ENCODE peak calls at places on chromosomes 13 and 19, in nine cellular contexts. C is breast epithelium; D is stimulated activated CD4-positive, alpha-beta T cell treated with anti-CD3 and anti-CD28 coated beads, Interleukin-1b, Interleukin-23, amount 100 ng/mL, for 48 hours; W is activated T-cell treated with anti-CD3 and anti-CD28 coated beads, Interleukin-2, amount 50 U/mL, for 72 hours; N is lung; A is choroid plexus epithelial cell; J is IMR-90; F is activated naive CD4-positive, alpha-beta T cell treated with anti-CD3 and anti-CD28 coated beads, Interleukin-2, amount 10 ng/mL, durations not matched to agents 7 days and 5 days; G is SW 1271. Y is an unnamed sample.
A peak's percentile ranks its signal among the peaks of the same experiment; 100 is the strongest.

GRCh38 chr19:12759686-12760085 is 8.1 kb downstream of the BEST2 start:
- DNase-seq in C (no peak), D (no peak), W (no peak), N (no peak), A (no peak), J (no peak), F (no peak), G (no peak), Y (no peak)

GRCh38 chr19:1315470-1316166 is 29.9 kb downstream of the EFNA2 start:
- DNase-seq in C (peak; percentile 22), D (peak; percentile 16), W (peak; percentile 49), N (peak; percentile 40), A (peak; percentile 59), J (peak; percentile 25), F (peak; percentile 54), G (no peak), Y (peak; percentile 29)

GRCh38 chr13:112182831-112183543 is 116.0 kb downstream of the SOX1 start:
- DNase-seq in C (no peak), D (no peak), W (no peak), N (peak; percentile 76), A (no peak), J (no peak), F (no peak), G (no peak), Y (no peak)

GRCh38 chr13:43484432-43485225 is 302.1 kb downstream of the ENOX1 start:
- DNase-seq in C (no peak), D (no peak), W (no peak), N (no peak), A (no peak), J (no peak), F (no peak), G (no peak), Y (no peak)

GRCh38 chr13:110876592-110876991 is 38.3 kb downstream of the ANKRD10 start:
- DNase-seq in C (no peak), D (no peak), W (no peak), N (no peak), A (no peak), J (no peak), F (no peak), G (no peak), Y (no peak)

GRCh38 chr13:104650426-104650825 is 1584.2 kb upstream of the SLC10A2 start:
- DNase-seq in C (peak; percentile 61), D (no peak), W (no peak), N (no peak), A (no peak), J (no peak), F (no peak), G (no peak), Y (no peak)

GRCh38 chr13:28239374-28239773 is 101.0 kb downstream of the PAN3 start:
- DNase-seq in C (no peak), D (no peak), W (no peak), N (no peak), A (peak; percentile 90), J (peak; percentile 4), F (no peak), G (no peak), Y (no peak)

GRCh38 chr13:28991764-28992163 is 171.6 kb downstream of the MTUS2 start:
- DNase-seq in C (no peak), D (no peak), W (no peak), N (no peak), A (no peak), J (no peak), F (no peak), G (no peak), Y (no peak)

GRCh38 chr19:50044922-50045321 is 19.1 kb downstream of the ZNF473 start:
- DNase-seq in C (no peak), D (no peak), W (no peak), N (no peak), A (no peak), J (no peak), F (no peak), G (no peak), Y (no peak)

GRCh38 chr13:64078025-64078424 is 2662.4 kb upstream of the PCDH20 start:
- DNase-seq in C (no peak), D (no peak), W (no peak), N (no peak), A (no peak), J (no peak), F (no peak), G (peak; percentile 79), Y (no peak)

GRCh38 chr13:35722438-35723060 is 246.1 kb upstream of the MAB21L1 start:
- DNase-seq in C (no peak), D (no peak), W (no peak), N (no peak), A (no peak), J (peak; percentile 59), F (no peak), G (no peak), Y (no peak)

GRCh38 chr13:43511260-43511970 is 275.4 kb downstream of the ENOX1 start:
- DNase-seq in C (no peak), D (no peak), W (no peak), N (no peak), A (no peak), J (no peak), F (no peak), G (no peak), Y (no peak)

GRCh38 chr19:11408591-11408990 is 10.5 kb downstream of the RGL3 start:
- DNase-seq in C (no peak), D (no peak), W (no peak), N (no peak), A (no peak), J (no peak), F (no peak), G (no peak), Y (no peak)

GRCh38 chr13:88674841-88675240 is 1003.7 kb downstream of the SLITRK5 start:
- DNase-seq in C (no peak), D (no peak), W (no peak), N (no peak), A (no peak), J (no peak), F (no peak), G (no peak), Y (no peak)

GRCh38 chr13:42807866-42808265 is 26.5 kb downstream of the FAM216B start:
- DNase-seq in C (no peak), D (no peak), W (no peak), N (no peak), A (peak; percentile 64), J (peak; percentile 76), F (no peak), G (no peak), Y (no peak)

GRCh38 chr13:59587971-59588716 is 575.6 kb downstream of the DIAPH3 start:
- DNase-seq in C (no peak), D (no peak), W (no peak), N (no peak), A (no peak), J (no peak), F (no peak), G (no peak), Y (no peak)

Y was measured in DND-41.